ENCODE peak calls at places on chromosomes 12 and 14, in seven cellular contexts. Y, D, T, Z, Q, M and I are unnamed samples.

GRCh38 chr12:106090586-106091411 is 48.0 kb downstream of the NUAK1 start:
- DNase-seq in Z (peak), Q (no peak), M (peak), Y (peak), D (peak), T (no peak), I (no peak)

GRCh38 chr12:116958402-116959197 is 47.9 kb downstream of the FBXW8 start:
- DNase-seq in Z (no peak), Q (peak), M (no peak), Y (peak), D (no peak), T (no peak), I (no peak)

GRCh38 chr14:37590810-37591139 is 4.3 kb downstream of the FOXA1 start:
- DNase-seq in Y (no peak), D (no peak), Z (no peak), Q (no peak), M (no peak), T (no peak), I (no peak)

GRCh38 chr14:68669644-68670343 is 123.1 kb downstream of the ZFP36L1 start:
- DNase-seq in M (no peak), Z (no peak), Q (no peak), Y (no peak), D (peak), T (no peak), I (no peak)

GRCh38 chr14:39351708-39352107 is 80.5 kb downstream of the FBXO33 start:
- DNase-seq in Q (no peak), Z (no peak), D (no peak), T (no peak), M (no peak), Y (peak), I (no peak)

GRCh38 chr12:94813314-94813713 is 163.0 kb upstream of the TMCC3 start:
- DNase-seq in Y (no peak), Z (no peak), T (no peak), D (no peak), Q (no peak), M (no peak), I (no peak)

GRCh38 chr12:27703720-27704452 is 6.7 kb upstream of the MRPS35 start:
- DNase-seq in Y (peak), D (peak), T (peak), M (peak), Z (peak), Q (peak), I (peak)

GRCh38 chr14:64778114-64778754 is 74.0 kb downstream of the PLEKHG3 start:
- DNase-seq in M (no peak), Z (no peak), D (no peak), Y (no peak), T (peak), Q (no peak), I (no peak)

GRCh38 chr12:65232490-65233077 is 45.9 kb upstream of the MSRB3 start:
- DNase-seq in D (no peak), Q (no peak), T (no peak), Y (peak), M (peak), Z (no peak), I (no peak)

GRCh38 chr14:55354500-55354899 is 57.1 kb downstream of the ATG14 start:
- DNase-seq in M (peak), D (peak), T (peak), Q (peak), Y (peak), Z (no peak), I (peak)
- TF ChIP-seq CTCF in M (peak), D (peak), T (peak), Q (peak), Y (peak), Z (peak), I (peak)

DNA sequence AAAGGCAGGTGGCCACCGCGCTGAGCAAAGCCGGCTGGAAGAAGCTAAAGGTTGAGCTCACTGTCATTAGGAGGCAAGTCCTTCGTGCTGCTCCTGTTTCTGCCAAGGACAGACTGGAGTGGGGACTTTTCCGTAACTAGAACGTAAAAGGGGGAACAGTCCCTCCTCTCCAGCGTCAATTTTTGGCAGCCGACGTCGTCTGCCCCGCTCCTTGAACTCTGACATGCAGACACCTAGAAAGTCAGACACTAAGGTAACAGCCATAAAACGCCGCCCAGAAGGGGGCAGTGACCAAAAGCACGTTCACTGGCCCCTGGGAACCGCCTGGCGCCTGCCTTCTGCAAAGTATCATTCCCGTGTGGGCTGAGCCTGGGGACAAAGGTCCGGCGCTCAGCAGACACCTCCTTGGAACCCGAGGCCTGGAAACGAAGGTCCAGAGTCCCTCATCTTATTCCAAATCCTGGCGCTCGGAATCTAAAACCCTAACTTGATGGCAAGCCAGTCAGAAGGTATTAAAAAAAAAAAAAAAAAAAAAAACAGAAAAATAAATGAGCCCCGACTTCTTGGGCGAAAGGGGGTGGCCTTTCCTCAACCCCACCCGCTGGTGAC is 1.1 kb upstream of the LRP1 start:
- DNase-seq in Q (peak), T (peak), Z (no peak), M (no peak), D (peak), Y (no peak), I (peak)
- TF ChIP-seq CTCF in Q (peak), T (peak), Z (peak), M (peak), D (peak), Y (peak), I (no peak)

DNA sequence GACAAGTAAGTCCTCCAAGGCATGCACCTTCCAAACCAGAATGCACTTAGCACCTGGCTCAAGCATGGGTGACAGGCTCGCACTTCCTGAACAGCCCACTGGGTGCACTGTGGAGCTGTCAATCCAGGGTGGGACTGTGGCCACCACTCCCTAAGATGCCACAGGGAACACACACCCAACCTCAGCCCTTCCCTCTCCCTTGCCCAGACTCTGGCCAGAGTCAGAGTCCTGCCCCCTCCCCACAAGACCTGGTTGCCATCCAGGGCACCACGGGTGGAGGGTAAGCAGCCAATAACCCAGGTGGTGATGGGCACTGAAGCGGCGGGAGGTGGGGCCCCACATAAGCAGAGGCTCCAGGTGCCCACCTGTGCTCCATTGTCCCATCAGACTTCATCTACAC is 160.6 kb downstream of the MYRFL start:
- DNase-seq in D (no peak), Z (no peak), T (no peak), Q (no peak), Y (no peak), M (no peak), I (peak)
- TF ChIP-seq CTCF in D (no peak), Z (no peak), T (peak), Q (peak), Y (peak), M (peak), I (no peak)

GRCh38 chr12:130286041-130286440 is 51.6 kb upstream of the PIWIL1 start:
- DNase-seq in D (no peak), Z (no peak), Q (no peak), M (no peak), T (no peak), Y (no peak), I (peak)

GRCh38 chr12:130286741-130287140 is 50.9 kb upstream of the PIWIL1 start:
- DNase-seq in Q (no peak), Y (no peak), M (no peak), T (no peak), D (no peak), Z (no peak), I (no peak)

GRCh38 chr12:130280226-130280625 is 57.5 kb upstream of the PIWIL1 start:
- DNase-seq in T (no peak), Z (no peak), D (no peak), M (peak), Q (no peak), Y (no peak), I (no peak)

GRCh38 chr12:130281157-130281799 is 56.4 kb upstream of the PIWIL1 start:
- DNase-seq in Y (no peak), M (peak), Z (no peak), Q (peak), T (no peak), D (peak), I (peak)
- TF ChIP-seq CTCF in Y (peak), M (peak), Z (peak), Q (peak), T (peak), D (peak), I (peak)

DNA sequence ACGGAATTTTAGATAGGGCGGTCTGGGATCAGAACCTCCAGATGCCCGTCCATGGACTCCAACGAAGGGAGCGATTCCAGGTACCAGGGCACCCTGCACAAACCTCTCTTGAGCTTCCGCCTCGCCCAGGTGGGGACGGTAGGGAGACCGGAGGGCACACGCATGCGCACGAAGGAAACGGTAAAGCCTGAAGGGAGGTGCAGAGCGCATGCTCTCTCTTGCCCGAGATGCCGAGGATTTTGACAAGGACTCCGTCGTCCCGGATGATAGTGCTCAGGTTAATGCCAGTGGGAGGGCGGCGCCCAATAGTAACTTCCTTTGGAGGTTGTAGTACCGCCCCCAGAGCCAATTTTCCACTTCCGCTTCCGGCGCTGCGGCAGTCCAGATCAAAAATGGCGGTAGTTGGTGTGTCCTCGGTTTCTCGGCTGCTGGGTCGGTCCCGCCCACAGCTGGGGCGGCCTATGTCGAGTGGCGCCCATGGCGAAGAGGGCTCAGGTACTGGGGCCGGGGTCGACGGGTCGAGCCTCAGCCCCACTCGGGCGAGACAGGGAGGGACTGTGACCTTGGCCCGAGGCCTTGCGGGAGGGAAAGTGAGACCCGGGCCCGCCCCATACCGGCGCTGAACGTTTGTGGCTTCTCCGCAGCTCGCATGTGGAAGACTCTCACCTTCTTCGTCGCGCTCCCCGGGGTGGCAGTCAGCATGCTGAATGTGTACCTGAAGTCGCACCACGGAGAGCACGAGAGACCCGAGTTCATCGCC is at the start of gene COX6A1:
- DNase-seq in Z (peak), T (peak), Y (peak), Q (peak), D (peak), M (peak), I (peak)
- TF ChIP-seq CTCF in Z (no peak), T (no peak), Y (no peak), Q (no peak), D (no peak), M (no peak), I (no peak)

GRCh38 chr14:34111505-34111904 is 160.6 kb upstream of the EGLN3 start:
- DNase-seq in Q (no peak), M (no peak), D (no peak), T (no peak), Y (no peak), Z (no peak), I (no peak)

GRCh38 chr14:34110531-34110930 is 159.7 kb upstream of the EGLN3 start:
- DNase-seq in D (no peak), T (no peak), Q (no peak), Y (no peak), M (no peak), Z (no peak), I (no peak)

GRCh38 chr14:34113991-34114390 is 163.1 kb upstream of the EGLN3 start:
- DNase-seq in T (no peak), D (no peak), Y (no peak), Q (no peak), Z (no peak), M (no peak), I (no peak)

GRCh38 chr14:34113051-34113511 is 162.2 kb upstream of the EGLN3 start:
- DNase-seq in Q (no peak), D (no peak), M (peak), Z (no peak), T (no peak), Y (peak), I (no peak)

GRCh38 chr14:34111933-34112332 is 161.1 kb upstream of the EGLN3 start:
- DNase-seq in M (no peak), T (no peak), D (no peak), Z (no peak), Y (no peak), Q (no peak), I (no peak)
- TF ChIP-seq CTCF in M (no peak), T (no peak), D (no peak), Z (no peak), Y (peak), Q (no peak), I (no peak)

DNA sequence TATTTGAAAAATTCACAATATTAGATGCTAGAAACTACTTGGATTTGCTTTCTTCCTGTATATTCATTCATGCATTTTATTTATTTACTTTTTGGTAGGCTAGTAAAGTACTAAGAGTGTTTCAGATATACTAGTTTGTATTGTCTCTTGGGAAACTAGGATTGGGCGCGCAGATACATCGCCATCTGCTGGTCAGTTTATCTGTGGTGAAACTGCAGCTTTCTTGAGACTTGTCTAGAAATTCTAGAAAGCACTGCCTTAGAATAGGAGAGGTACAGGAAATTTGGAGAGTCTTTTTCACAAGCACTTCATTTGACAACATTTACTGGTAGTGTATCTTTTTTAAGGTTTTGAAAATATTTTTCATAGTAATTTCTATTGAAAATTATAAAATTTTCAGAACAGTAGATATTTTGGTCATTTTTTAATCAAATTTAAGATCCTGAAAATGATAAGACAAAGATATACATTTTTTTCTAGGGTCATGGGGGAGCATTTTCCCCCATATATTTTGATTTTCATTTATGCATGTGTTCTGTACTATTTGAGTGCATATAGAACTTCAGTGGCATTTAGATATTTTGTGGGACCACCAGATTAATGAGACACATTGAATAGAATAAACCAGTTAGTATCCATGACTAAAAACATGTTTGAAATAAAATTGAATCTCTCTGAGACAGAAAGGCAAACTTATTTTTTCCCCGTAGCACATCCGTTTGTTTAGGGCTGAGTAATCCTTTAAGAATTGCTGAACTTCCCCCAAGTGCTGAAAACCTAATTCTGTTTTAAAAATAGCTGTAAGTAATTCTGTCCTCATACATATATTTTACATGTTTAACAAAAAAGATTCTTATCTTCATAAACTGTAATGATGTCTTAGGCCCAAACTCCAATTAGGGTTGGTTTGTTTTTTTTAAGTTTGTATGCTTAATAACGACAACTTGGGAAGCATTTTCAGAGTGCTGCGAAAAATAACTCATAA is 44.5 kb downstream of the SLC38A6 start:
- DNase-seq in Y (peak), T (peak), M (peak), Q (peak), D (peak), Z (peak), I (peak)
- TF ChIP-seq CTCF in Y (peak), T (peak), M (peak), Q (peak), D (peak), Z (peak), I (peak)

DNA sequence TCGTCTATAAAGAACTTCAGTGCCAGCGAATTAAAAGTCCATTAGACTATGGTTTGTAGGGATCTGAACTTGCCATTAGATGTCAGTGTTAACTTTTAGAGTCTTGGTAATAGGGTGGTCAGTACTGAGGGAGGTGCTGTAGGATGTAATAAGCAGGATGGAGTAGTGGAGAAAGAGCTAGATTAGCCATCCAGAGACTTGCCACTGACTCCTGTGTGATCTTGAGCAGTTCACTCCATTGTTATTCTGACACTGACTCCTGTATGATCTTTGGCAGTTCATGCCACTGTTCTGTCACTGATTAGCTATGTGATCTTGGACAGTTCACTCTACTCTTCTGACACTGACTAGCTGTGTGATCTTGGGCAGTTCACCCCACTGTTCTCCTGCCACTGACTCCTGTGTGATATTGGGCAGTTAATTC is 133.6 kb downstream of the TTLL5 start:
- DNase-seq in Y (peak), M (peak), Z (no peak), T (no peak), Q (peak), D (no peak), I (no peak)
- TF ChIP-seq CTCF in Y (peak), M (peak), Z (peak), T (peak), Q (peak), D (peak), I (no peak)

DNA sequence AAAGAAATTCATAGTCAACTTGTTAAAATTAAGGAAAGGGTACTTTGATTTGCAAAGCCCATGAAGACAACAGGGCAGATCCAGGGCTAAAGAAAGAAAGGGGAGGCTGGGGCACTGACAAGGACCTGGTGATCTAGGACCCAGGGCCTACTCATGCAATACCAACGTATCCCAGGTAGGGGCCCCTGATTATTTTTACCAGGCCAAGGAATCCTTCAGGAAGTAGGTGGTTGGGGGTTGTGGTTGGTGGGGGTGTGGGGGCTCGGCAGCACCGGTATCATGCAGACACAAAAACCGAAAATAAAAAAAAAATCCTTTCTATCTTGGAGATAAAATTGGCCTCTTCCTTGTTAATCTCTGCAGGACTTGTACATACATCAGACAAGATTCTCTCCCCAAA is 47.5 kb downstream of the GSC start:
- DNase-seq in Q (no peak), Z (no peak), T (no peak), Y (no peak), D (no peak), M (no peak), I (no peak)
- TF ChIP-seq CTCF in Q (no peak), Z (no peak), T (no peak), Y (no peak), D (no peak), M (no peak), I (no peak)